ENCODE peak calls at places on chromosomes 16 and 17, in nine cellular contexts. B is neural progenitor cell; I is CD4-positive, CD25-positive, alpha-beta regulatory T cell; J is ovary; D is mammary epithelial cell; A is colonic mucosa; Y is left ventricle myocardium inferior; Z is upper lobe of right lung; X is right lobe of liver. L is an unnamed sample. For H3K36me3 and H3K27me3, the result is how much of the 10 kb centered on the place peaks cover.

GRCh38 chr17:8153550-8153956 is 1.3 kb upstream of the PER1 start:
- DNase-seq in B (peak), I (no peak), J (peak), D (peak), A (peak), Y (peak), Z (peak), X (peak), L (peak)

GRCh38 chr16:73196670-73197069 is 148.7 kb upstream of the ZFHX3 start:
- DNase-seq in B (peak), I (no peak), J (peak), D (peak), A (peak), Y (peak), Z (peak), X (peak), L (peak)

GRCh38 chr17:9226794-9227135 is 205.5 kb downstream of the NTN1 start:
- DNase-seq in B (no peak), I (no peak), J (no peak), D (peak), A (no peak), Y (no peak), Z (no peak), X (peak), L (no peak)

GRCh38 chr16:20904507-20905079 is 4.0 kb downstream of the LYRM1 start:
- DNase-seq in B (no peak), I (peak), J (no peak), D (peak), A (no peak), Y (no peak), Z (no peak), X (no peak), L (peak)

GRCh38 chr16:86555763-86556130 is 712 bp upstream of the MTHFSD start:
- DNase-seq in B (no peak), I (no peak), J (no peak), D (no peak), A (no peak), Y (no peak), Z (no peak), X (no peak), L (no peak)

GRCh38 chr17:2351269-2351668 is 14.0 kb downstream of the SGSM2 start:
- DNase-seq in B (no peak), I (no peak), J (no peak), D (no peak), A (no peak), Y (no peak), Z (peak), X (no peak), L (no peak)

GRCh38 chr17:77772461-77772897 is 186.0 kb upstream of the TNRC6C start:
- DNase-seq in B (peak), I (peak), J (no peak), D (no peak), A (peak), Y (peak), Z (peak), X (peak), L (peak)

GRCh38 chr17:35489944-35490343 is 41.4 kb upstream of the SLFN13 start:
- DNase-seq in B (no peak), I (no peak), J (no peak), D (no peak), A (no peak), Y (no peak), Z (no peak), X (no peak), L (no peak)

GRCh38 chr16:3646348-3646920 is 8.1 kb upstream of the DNASE1 start:
- DNase-seq in B (no peak), I (no peak), J (no peak), D (no peak), A (peak), Y (no peak), Z (peak), X (no peak), L (peak)

GRCh38 chr16:53257001-53257400 is 177.3 kb upstream of the RBL2 start:
- DNase-seq in B (no peak), I (no peak), J (no peak), D (peak), A (no peak), Y (no peak), Z (no peak), X (no peak), L (no peak)

GRCh38 chr16:76038097-76038496 is 239.1 kb upstream of the CNTNAP4 start:
- DNase-seq in B (no peak), I (no peak), J (no peak), D (no peak), A (no peak), Y (no peak), Z (no peak), X (no peak), L (no peak)

GRCh38 chr17:17763136-17763535 is 73.7 kb downstream of the SREBF1 start:
- DNase-seq in B (peak), I (no peak), J (no peak), D (no peak), A (no peak), Y (no peak), Z (no peak), X (no peak), L (no peak)

GRCh38 chr16:12930881-12931280 is 29.5 kb downstream of the SHISA9 start:
- DNase-seq in B (no peak), I (no peak), J (no peak), D (no peak), A (no peak), Y (no peak), Z (no peak), X (no peak), L (no peak)

GRCh38 chr16:50602531-50603205 is 54.5 kb downstream of the NKD1 start:
- DNase-seq in B (no peak), I (peak), J (no peak), D (peak), A (no peak), Y (no peak), Z (no peak), X (peak), L (no peak)

GRCh38 chr16:78443780-78444422 is 344.4 kb downstream of the WWOX start:
- DNase-seq in B (no peak), I (no peak), J (peak), D (no peak), A (no peak), Y (no peak), Z (no peak), X (no peak), L (no peak)

GRCh38 chr16:50244140-50244503 is 22.2 kb upstream of the ADCY7 start:
- DNase-seq in B (no peak), I (no peak), J (no peak), D (no peak), A (no peak), Y (no peak), Z (no peak), X (no peak), L (no peak)

GRCh38 chr17:65434251-65434650 is 127.2 kb downstream of the AXIN2 start:
- DNase-seq in B (no peak), I (no peak), J (no peak), D (no peak), A (no peak), Y (no peak), Z (no peak), X (no peak), L (no peak)

GRCh38 chr16:2964416-2965223 is 545 bp downstream of the KREMEN2 start:
- DNase-seq in B (peak), I (peak), J (no peak), D (peak), A (peak), Y (no peak), Z (no peak), X (peak), L (peak)

GRCh38 chr16:81478876-81479496 is 34.4 kb downstream of the CMIP start:
- DNase-seq in B (no peak), I (no peak), J (no peak), D (no peak), A (peak), Y (peak), Z (no peak), X (peak), L (peak)

GRCh38 chr17:9185688-9186289 is 164.5 kb downstream of the NTN1 start:
- DNase-seq in B (no peak), I (no peak), J (no peak), D (no peak), A (no peak), Y (no peak), Z (no peak), X (no peak), L (no peak)

GRCh38 chr16:83914091-83914710 is 15.3 kb downstream of the MLYCD start:
- DNase-seq in B (no peak), I (no peak), J (no peak), D (no peak), A (no peak), Y (no peak), Z (no peak), X (no peak), L (no peak)

GRCh38 chr17:1087381-1088241 is 90.7 kb downstream of the TIMM22 start:
- DNase-seq in B (peak), I (no peak), J (no peak), D (peak), A (peak), Y (peak), Z (peak), X (peak), L (peak)
- H3K36me3 ChIP-seq in B (under half), I (half or more), J (under half), D (under half), A (under half), Y (under half), Z (under half), X (under half), L (under half)

DNA sequence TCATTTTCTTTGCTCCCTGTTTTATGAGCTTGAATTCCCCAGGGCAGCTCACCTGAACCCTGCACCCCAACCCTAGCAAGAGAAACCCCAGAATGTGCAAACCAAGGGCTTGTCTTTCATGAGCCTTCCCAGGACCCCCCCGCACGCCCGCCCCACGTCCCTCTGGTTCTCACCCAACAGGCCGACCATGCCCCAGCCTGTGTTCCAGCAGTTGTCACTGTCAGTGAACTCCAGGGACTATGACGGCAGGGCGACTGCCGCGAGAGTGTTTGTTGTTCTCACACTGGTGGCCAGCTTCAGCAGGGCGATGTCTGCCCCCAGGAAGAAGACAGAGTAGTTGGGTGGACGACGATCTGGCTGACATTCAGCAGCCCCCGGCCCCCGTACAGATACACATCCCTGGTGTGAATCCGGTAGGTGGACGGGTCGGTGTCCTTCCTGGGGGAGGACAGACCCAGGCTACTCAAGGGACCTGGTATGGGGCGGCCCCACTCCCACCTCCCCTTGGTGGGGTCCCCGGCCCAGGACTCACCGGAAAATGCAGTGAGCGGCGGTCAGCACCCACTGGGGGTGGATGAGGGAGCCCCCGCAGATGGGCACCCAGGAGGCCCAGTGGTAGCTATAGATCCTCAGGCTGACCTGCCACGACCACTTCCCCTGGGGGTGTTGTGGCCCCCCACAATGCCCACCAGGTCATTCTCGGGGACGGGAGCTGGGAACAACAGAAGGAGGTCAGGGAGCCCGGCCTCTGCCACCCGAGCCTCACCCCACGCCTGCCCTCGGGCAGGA is 20.1 kb downstream of the TPSD1 start:
- DNase-seq in B (no peak), I (no peak), J (no peak), D (no peak), A (no peak), Y (no peak), Z (no peak), X (no peak), L (no peak)
- H3K27me3 ChIP-seq in B (under half), I (under half), J (under half), D (under half), A (under half), Y (half or more), Z (under half), X (under half), L (half or more)

DNA sequence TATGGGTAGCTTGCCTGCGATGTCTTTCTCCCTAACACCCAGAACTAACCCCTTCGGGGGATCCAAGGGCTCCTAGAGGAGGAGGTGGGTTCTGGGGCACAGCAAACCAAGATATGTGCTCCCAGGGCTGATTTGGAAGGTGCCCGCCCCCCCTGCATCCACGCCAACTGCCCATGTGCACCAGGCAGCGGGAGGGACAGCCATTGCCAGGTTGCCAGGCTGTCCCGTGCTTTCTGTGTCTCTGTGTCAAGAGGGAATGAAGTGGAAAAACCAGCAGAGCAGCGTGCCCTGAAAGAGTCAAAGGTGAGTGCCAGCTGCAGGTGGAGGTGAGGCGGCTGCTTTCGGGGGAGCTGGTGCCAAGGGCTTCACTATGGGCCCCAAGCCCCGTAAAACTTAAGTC is 6.4 kb downstream of the TEKT5 start:
- DNase-seq in B (no peak), I (no peak), J (no peak), D (no peak), A (peak), Y (no peak), Z (peak), X (no peak), L (peak)
- H3K36me3 ChIP-seq in B (under half), I (under half), J (under half), D (under half), A (under half), Y (under half), Z (under half), X (under half), L (under half)

GRCh38 chr16:77430360-77430759 is 4.5 kb downstream of the ADAMTS18 start:
- DNase-seq in B (no peak), I (no peak), J (no peak), D (no peak), A (no peak), Y (no peak), Z (no peak), X (no peak), L (no peak)
- H3K27me3 ChIP-seq in B (half or more), I (under half), J (under half), D (under half), A (under half), Y (half or more), Z (under half), X (under half), L (under half)

DNA sequence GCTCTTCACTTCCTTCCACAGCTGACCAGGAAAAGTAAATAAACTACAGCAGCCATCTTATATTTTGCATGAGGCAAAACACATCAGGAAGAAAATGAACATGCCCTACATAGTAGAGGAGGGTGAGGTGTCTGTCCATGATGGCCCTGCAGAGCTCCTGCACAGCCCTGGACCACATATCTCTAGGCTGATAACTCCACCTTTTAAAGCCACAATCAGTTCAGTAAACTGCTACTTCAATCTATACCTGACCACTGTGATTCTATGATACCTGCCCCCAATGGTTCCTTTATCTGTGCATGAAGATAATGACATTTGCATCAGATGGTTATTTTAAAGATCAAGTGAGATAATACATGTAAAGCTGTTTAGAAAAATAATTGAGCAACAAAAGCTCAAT is 82.2 kb downstream of the HELZ start:
- DNase-seq in B (no peak), I (no peak), J (no peak), D (no peak), A (no peak), Y (no peak), Z (no peak), X (no peak), L (no peak)
- H3K36me3 ChIP-seq in B (under half), I (half or more), J (under half), D (under half), A (under half), Y (half or more), Z (half or more), X (under half), L (half or more)

DNA sequence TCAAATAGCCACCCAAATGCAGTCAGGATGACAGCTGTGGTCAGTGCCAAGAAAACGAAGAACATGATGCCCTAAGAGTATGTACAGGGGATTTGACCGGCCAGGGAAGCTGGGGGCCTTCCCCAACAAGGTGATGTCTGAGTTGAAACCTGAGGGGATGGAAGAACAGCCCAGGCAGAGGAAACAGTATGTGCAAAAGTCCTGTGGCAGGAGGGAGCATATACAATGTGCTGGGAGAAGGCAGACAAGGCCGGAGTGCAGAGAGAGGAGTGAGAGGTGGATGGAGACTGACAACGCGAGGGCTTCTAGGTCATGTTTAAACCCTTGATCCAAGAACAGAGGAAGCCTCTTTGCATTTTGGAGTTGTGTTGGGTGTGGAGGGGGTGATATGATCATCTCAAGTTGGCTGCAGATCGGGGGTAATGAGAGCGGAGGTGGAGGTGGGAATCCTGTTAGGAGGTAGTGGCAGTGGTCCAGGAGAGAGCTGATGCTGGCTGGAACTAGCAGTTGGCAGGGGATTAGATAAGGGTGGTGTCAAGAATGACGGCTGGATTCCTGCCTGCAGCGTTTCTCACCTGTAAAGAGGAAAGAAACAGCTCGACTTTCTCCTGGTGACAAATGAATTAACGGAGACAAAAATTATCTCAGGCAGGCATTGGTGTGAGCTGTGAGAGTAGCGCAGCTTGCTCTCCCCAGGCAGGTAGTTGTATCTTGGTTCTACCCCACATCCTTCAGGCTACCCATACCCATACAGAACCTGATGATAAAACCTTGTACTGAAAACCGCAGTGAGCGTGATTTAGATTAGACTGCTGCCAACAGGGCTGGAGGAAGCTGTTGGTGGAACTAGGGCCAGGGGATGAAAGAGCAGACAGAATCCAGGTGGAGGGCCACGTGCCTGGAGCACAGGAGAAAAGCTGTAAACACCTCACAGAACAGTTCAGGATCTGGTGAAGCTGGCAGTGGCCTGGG is 37.2 kb upstream of the NGFR start:
- DNase-seq in B (no peak), I (no peak), J (no peak), D (peak), A (no peak), Y (no peak), Z (no peak), X (no peak), L (no peak)
- H3K27me3 ChIP-seq in B (under half), I (under half), J (under half), D (under half), A (under half), Y (half or more), Z (under half), X (under half), L (half or more)

L was measured in stomach.